ENCODE peak calls at places on chromosomes 4 and X, in six cellular contexts. M is BE2C, R is GM23248, N is fibroblast of the aortic adventitia, I is choroid plexus epithelial cell, W is ovary. G is an unnamed sample.
A peak's percentile ranks its signal among the peaks of the same experiment; 100 is the strongest.

GRCh38 chr4:169014581-169014980 is 4.5 kb upstream of the CBR4 start:
- DNase-seq in M (no peak), R (peak; percentile 55), N (no peak), I (no peak), W (no peak), G (no peak)

GRCh38 chr4:84965558-84966381 is 720 bp downstream of the WDFY3 start:
- DNase-seq in M (peak; percentile 72), R (peak; percentile 74), N (peak; percentile 31), I (peak; percentile 29), W (peak; percentile 66), G (peak; percentile 31)

GRCh38 chrX:109751698-109752097 is 18.6 kb upstream of the ACSL4 start:
- DNase-seq in M (no peak), R (no peak), N (no peak), I (no peak), W (no peak), G (no peak)

GRCh38 chr4:23930750-23931488 is 41.1 kb upstream of the PPARGC1A start:
- DNase-seq in M (peak; percentile 67), R (peak; percentile 45), N (no peak), I (peak; percentile 41), W (no peak), G (no peak)

GRCh38 chr4:13483142-13484044 is 747 bp downstream of the RAB28 start:
- DNase-seq in M (peak; percentile 28), R (peak; percentile 91), N (peak; percentile 71), I (peak; percentile 73), W (no peak), G (peak; percentile 83)

GRCh38 chr4:1239141-1239948 is 9.6 kb downstream of the CTBP1 start:
- DNase-seq in M (peak; percentile 8), R (no peak), N (no peak), I (no peak), W (peak; percentile 18), G (no peak)

GRCh38 chrX:22073928-22074327 is 41.8 kb downstream of the PHEX start:
- DNase-seq in M (no peak), R (no peak), N (no peak), I (no peak), W (no peak), G (no peak)

GRCh38 chrX:101029665-101030064 is 22.2 kb downstream of the TRMT2B start:
- DNase-seq in M (no peak), R (no peak), N (no peak), I (no peak), W (no peak), G (no peak)

GRCh38 chrX:17743913-17744312 is 6.6 kb downstream of the SCML1 start:
- DNase-seq in M (no peak), R (peak; percentile 7), N (no peak), I (peak; percentile 4), W (no peak), G (no peak)

GRCh38 chr4:54779797-54780196 is 122.0 kb downstream of the KIT start:
- DNase-seq in M (no peak), R (no peak), N (no peak), I (no peak), W (no peak), G (no peak)

GRCh38 chrX:29617276-29617675 is 598.1 kb upstream of the MAGEB2 start:
- DNase-seq in M (no peak), R (peak; percentile 58), N (peak; percentile 32), I (peak; percentile 40), W (no peak), G (peak; percentile 3)

GRCh38 chrX:124127496-124127895 is 166.0 kb downstream of the STAG2 start:
- DNase-seq in M (no peak), R (no peak), N (no peak), I (no peak), W (no peak), G (no peak)

GRCh38 chr4:182405087-182405486 is 161.9 kb downstream of the TENM3 start:
- DNase-seq in M (no peak), R (no peak), N (no peak), I (no peak), W (no peak), G (no peak)

GRCh38 chrX:134174859-134175258 is 62.1 kb upstream of the CCDC160 start:
- DNase-seq in M (no peak), R (no peak), N (no peak), I (no peak), W (no peak), G (no peak)

GRCh38 chrX:16914058-16914457 is 32.4 kb upstream of the REPS2 start:
- DNase-seq in M (no peak), R (peak; percentile 34), N (no peak), I (no peak), W (no peak), G (no peak)

GRCh38 chr4:29970626-29971025 is 749.5 kb upstream of the PCDH7 start:
- DNase-seq in M (no peak), R (no peak), N (no peak), I (no peak), W (no peak), G (peak; percentile 1)

GRCh38 chrX:3348191-3348590 is 1.7 kb upstream of the MXRA5 start:
- DNase-seq in M (no peak), R (no peak), N (no peak), I (no peak), W (no peak), G (no peak)

GRCh38 chr4:105944535-105944934 is 49.3 kb downstream of the NPNT start:
- DNase-seq in M (no peak), R (peak; percentile 53), N (peak; percentile 69), I (peak; percentile 78), W (no peak), G (peak; percentile 24)

GRCh38 chrX:43176686-43177085 is 398.7 kb upstream of the PPP1R2C start:
- DNase-seq in M (no peak), R (no peak), N (peak; percentile 0), I (no peak), W (no peak), G (no peak)

GRCh38 chr4:71941001-71941400 is 90.8 kb upstream of the NPFFR2 start:
- DNase-seq in M (peak; percentile 20), R (peak; percentile 51), N (peak; percentile 9), I (peak; percentile 4), W (no peak), G (peak; percentile 4)

GRCh38 chr4:21716526-21716925 is 232.0 kb downstream of the KCNIP4 start:
- DNase-seq in M (no peak), R (no peak), N (no peak), I (no peak), W (no peak), G (no peak)

GRCh38 chr4:1578301-1578781 is 105.8 kb downstream of the FAM53A start:
- DNase-seq in M (no peak), R (peak; percentile 39), N (no peak), I (no peak), W (peak; percentile 55), G (no peak)

GRCh38 chr4:8141935-8142334 is 16.7 kb downstream of the ABLIM2 start:
- DNase-seq in M (no peak), R (no peak), N (no peak), I (no peak), W (no peak), G (no peak)

GRCh38 chr4:8140915-8141314 is 17.7 kb downstream of the ABLIM2 start:
- DNase-seq in M (no peak), R (no peak), N (no peak), I (no peak), W (no peak), G (no peak)

GRCh38 chr4:8143392-8144140 is 15.0 kb downstream of the ABLIM2 start:
- DNase-seq in M (no peak), R (no peak), N (no peak), I (no peak), W (no peak), G (no peak)

GRCh38 chr4:8144359-8144758 is 14.3 kb downstream of the ABLIM2 start:
- DNase-seq in M (no peak), R (peak; percentile 28), N (no peak), I (peak; percentile 18), W (no peak), G (peak; percentile 4)

DNA sequence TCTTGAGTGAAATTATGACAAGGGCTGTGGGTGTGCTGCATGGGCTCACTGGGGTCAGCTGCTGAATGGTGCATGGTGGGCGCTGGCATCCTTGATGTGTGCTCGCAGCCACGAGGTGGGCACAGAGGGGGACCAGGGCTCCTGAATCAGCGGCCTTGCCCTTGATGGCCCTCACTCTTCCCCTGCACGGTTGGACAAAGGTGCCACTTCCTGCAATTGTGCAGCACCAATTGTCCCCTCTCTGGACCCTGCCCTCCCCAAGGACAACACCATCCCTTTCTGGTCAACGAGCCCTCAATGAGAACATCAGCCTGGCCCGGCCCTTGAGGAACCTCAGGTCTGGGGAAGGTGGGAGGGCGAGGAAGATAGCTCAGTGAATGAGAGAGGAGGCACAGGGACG is 16.1 kb downstream of the ABLIM2 start:
- DNase-seq in M (no peak), R (no peak), N (no peak), I (no peak), W (no peak), G (no peak)
- H3K4me3 ChIP-seq in M (no peak overlapping the region), R (no peak overlapping the region), N (no peak overlapping the region), I (no peak overlapping the region), W (no peak overlapping the region), G (no peak overlapping the region)

DNA sequence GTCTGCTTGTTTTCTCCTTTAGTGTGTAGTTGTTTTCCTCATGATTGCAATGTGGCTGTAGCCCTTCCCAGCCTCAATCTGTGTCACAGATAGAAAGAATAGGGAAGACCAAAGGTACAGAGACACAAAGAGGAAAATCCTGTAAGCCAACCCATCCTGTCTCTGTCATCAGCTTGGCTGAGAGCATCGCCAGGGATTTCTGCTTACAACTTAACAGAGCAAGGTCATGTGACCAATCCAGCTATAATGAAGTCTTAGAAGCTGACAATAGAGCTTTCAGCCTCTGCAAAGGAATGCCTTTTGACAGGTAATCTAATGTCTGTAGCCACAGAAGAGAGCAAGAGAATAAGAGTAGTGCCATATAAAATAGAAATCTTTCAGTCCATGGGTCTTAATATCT is 1598.0 kb upstream of the AGA start:
- DNase-seq in M (no peak), R (no peak), N (no peak), I (no peak), W (no peak), G (no peak)
- H3K4me3 ChIP-seq in M (no peak overlapping the region), R (no peak overlapping the region), N (no peak overlapping the region), I (no peak overlapping the region), W (no peak overlapping the region), G (no peak overlapping the region)

DNA sequence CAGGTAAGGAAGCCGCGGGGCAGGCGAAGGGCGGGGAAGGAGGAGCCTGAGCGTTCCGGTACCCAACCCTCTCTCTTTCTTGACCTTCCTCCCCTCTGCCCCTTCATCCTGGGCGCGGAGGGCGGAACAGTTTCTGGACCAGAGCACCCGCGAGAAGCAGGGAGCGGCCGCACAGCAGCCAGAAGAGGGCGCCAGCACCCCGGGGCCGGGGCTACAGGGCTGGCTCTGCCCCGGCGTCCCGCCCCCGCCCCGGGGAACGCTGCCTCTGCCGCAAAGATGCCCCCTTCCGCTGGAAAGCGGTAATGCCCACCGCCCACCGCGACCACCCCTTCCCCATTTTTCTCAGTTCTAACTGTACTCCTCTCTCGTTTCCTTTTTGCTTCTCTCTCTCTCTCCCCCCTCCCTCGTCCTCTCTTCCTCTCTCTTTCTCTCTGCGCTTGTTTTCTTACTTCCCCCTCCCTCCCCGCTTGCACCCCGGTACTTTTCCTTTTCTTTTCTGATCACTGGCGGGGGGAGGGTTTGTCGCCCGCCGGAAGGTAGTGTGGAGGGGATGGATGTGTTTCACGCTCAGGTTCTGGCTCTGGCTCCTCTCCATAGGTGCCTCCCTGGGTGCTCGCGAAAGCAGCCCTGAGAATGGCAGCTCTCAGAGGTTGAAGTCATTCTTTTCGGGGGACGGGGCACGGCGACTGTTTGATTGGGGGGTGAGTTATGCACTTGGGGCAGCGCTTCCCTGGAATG is 13.1 kb upstream of the PRDM8 start:
- DNase-seq in M (peak; percentile 95), R (peak; percentile 93), N (peak; percentile 85), I (peak; percentile 82), W (peak; percentile 94), G (peak; percentile 83)
- H3K4me3 ChIP-seq in M (peak overlapping the region; percentile 83), R (peak overlapping the region; percentile 100), N (peak overlapping the region; percentile 91), I (peak overlapping the region; percentile 78), W (peak overlapping the region; percentile 78), G (peak overlapping the region; percentile 71)

GRCh38 chrX:47243351-47243750 is 10.5 kb downstream of the USP11 start:
- DNase-seq in M (no peak), R (no peak), N (no peak), I (no peak), W (no peak), G (no peak)
- H3K4me3 ChIP-seq in M (no peak overlapping the region), R (no peak overlapping the region), N (no peak overlapping the region), I (no peak overlapping the region), W (no peak overlapping the region), G (no peak overlapping the region)

G was measured in fibroblast of villous mesenchyme.